ENCODE peak calls at places on chromosomes 12 and 14, in five cellular contexts. S is adrenal gland, U is mammary epithelial cell, Z is GM06990, N is fibroblast of lung. W is an unnamed sample.

GRCh38 chr12:29164477-29165163 is 15.5 kb downstream of the FAR2 start:
- DNase-seq in U (peak; percentile 47), Z (peak; percentile 22), N (peak; percentile 85), S (no peak), W (peak; percentile 41)

GRCh38 chr14:24143511-24143910 is 2.1 kb upstream of the EMC9 start:
- DNase-seq in N (no peak), Z (no peak), S (no peak), U (no peak), W (no peak)

GRCh38 chr14:75427482-75428229 is at the start of gene JDP2:
- DNase-seq in U (peak; percentile 26), N (peak; percentile 80), Z (peak; percentile 77), S (peak; percentile 93), W (peak; percentile 38)

GRCh38 chr12:2641209-2641608 is 153.6 kb upstream of the FKBP4 start:
- DNase-seq in Z (no peak), N (peak; percentile 19), S (peak; percentile 53), U (no peak), W (no peak)

GRCh38 chr14:26448181-26448855 is 149.5 kb downstream of the NOVA1 start:
- DNase-seq in N (no peak), U (no peak), Z (no peak), S (no peak), W (no peak)

GRCh38 chr14:52110441-52111086 is 41.7 kb upstream of the NID2 start:
- DNase-seq in Z (no peak), N (peak; percentile 79), U (no peak), S (no peak), W (no peak)

GRCh38 chr14:100429537-100429936 is 106.4 kb downstream of the SLC25A47 start:
- DNase-seq in N (no peak), S (no peak), U (no peak), Z (no peak), W (no peak)

GRCh38 chr14:51848120-51848519 is 12.3 kb upstream of the GNG2 start:
- DNase-seq in Z (no peak), U (peak; percentile 91), N (no peak), S (no peak), W (no peak)

DNA sequence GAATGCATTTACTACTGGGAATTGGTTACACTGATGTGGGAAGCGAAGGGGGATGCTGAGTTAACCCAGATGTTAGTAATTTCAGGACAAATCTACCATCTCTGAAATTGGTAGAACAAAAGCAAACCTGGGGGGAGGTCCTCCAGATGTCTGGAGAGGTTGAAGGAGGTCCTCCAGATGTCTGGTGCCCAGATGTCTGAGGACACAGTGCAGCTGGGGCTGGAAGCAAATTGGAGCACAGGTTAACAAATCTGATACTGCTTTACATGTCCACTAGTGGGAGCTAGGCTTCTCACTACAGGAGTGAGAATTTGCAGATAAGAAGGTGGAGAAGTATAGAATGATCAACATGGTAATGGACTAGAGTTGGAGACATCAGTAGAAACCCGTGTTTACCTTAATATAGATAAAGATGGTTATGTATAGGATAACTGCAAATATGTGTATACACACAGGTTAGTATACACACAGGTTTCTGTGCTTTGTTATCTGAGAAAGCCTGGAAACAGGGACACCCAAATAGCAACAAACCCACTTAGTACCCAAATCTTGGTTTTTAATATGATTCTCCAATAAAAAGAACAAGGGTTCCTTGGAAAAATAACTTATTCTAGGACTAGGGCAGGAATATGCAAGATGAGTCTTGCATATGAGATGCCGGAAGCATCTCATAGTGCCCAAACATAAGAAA is 162.5 kb downstream of the C12orf50 start:
- DNase-seq in U (peak; percentile 8), N (peak; percentile 38), Z (no peak), S (no peak), W (no peak)
- TF ChIP-seq CTCF in U (peak; percentile 77), N (peak; percentile 35), Z (peak; percentile 58), S (no peak), W (peak; percentile 59)

GRCh38 chr12:21773799-21774198 is 707 bp downstream of the KCNJ8 start:
- DNase-seq in S (no peak), Z (no peak), N (peak; percentile 14), U (no peak), W (no peak)
- H3K4me3 ChIP-seq in S (peak overlapping the region; percentile 73), Z (no peak overlapping the region), N (peak overlapping the region; percentile 65), U (no peak overlapping the region), W (peak overlapping the region; percentile 71)

GRCh38 chr14:41922014-41922413 is 315.3 kb downstream of the LRFN5 start:
- DNase-seq in Z (no peak), U (no peak), S (no peak), N (peak; percentile 5), W (no peak)

GRCh38 chr14:41925409-41925808 is 318.7 kb downstream of the LRFN5 start:
- DNase-seq in S (no peak), N (peak; percentile 65), U (no peak), Z (no peak), W (no peak)
- TF ChIP-seq CTCF in S (no peak), N (no peak), U (peak; percentile 11), Z (no peak), W (peak; percentile 22)

GRCh38 chr12:54586620-54587019 is 1.8 kb downstream of the PPP1R1A start:
- DNase-seq in S (no peak), U (no peak), N (no peak), Z (no peak), W (no peak)

GRCh38 chr12:54585243-54585642 is 3.2 kb downstream of the PPP1R1A start:
- DNase-seq in U (no peak), N (no peak), S (no peak), Z (no peak), W (no peak)

GRCh38 chr12:54588110-54588831 is at the start of gene PPP1R1A:
- DNase-seq in U (no peak), N (no peak), S (no peak), Z (no peak), W (no peak)

GRCh38 chr12:54588892-54589291 is 433 bp upstream of the PPP1R1A start:
- DNase-seq in N (no peak), Z (no peak), S (no peak), U (no peak), W (no peak)

GRCh38 chr12:54587315-54587821 is 1.1 kb downstream of the PPP1R1A start:
- DNase-seq in U (no peak), Z (no peak), S (no peak), N (no peak), W (no peak)
- H3K4me3 ChIP-seq in U (no peak overlapping the region), Z (no peak overlapping the region), S (no peak overlapping the region), N (no peak overlapping the region), W (no peak overlapping the region)

GRCh38 chr14:77653473-77653872 is 37.0 kb upstream of the SPTLC2 start:
- DNase-seq in N (no peak), U (no peak), S (no peak), Z (no peak), W (no peak)
- TF ChIP-seq CTCF in N (no peak), U (no peak), S (peak; percentile 33), Z (peak; percentile 14), W (no peak)

GRCh38 chr12:89829434-89829975 is 120.9 kb upstream of the ATP2B1 start:
- DNase-seq in U (no peak), S (no peak), N (no peak), Z (no peak), W (no peak)
- H3K4me3 ChIP-seq in U (no peak overlapping the region), S (no peak overlapping the region), N (no peak overlapping the region), Z (no peak overlapping the region), W (no peak overlapping the region)

DNA sequence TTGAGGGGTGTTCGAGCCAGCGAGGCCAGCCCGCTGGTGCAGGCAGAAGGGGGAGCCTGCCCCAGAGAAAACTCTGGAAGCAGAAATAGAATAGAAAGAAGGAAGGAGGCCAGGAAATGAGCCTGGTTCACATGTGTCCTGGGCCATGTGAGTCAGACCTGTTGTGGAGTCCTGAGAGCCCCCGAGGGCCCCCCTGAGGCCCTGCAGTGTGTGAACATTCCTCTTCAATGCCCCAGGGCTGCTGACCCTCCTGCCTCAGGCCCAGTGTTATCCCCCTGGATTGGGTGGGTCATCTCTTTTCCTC is 174 bp upstream of the LRP1-AS start:
- DNase-seq in S (no peak), Z (no peak), N (peak; percentile 54), U (no peak), W (no peak)
- TF ChIP-seq CTCF in S (no peak), Z (no peak), N (no peak), U (no peak), W (no peak)

GRCh38 chr12:12267801-12268200 is 957 bp upstream of the LRP6 start:
- DNase-seq in S (no peak), N (no peak), Z (no peak), U (no peak), W (no peak)
- H3K4me3 ChIP-seq in S (peak overlapping the region; percentile 66), N (peak overlapping the region; percentile 79), Z (peak overlapping the region; percentile 73), U (peak overlapping the region; percentile 95), W (peak overlapping the region; percentile 96)

GRCh38 chr12:127773520-127773919 is 493.4 kb upstream of the TMEM132C start:
- DNase-seq in S (no peak), N (no peak), U (no peak), Z (no peak), W (no peak)
- TF ChIP-seq CTCF in S (no peak), N (no peak), U (no peak), Z (no peak), W (no peak)

W was measured in AG09309.